ENCODE peak calls at places on chromosomes 13 and 19, in seven cellular contexts. One of them, this sample, is unnamed.

GRCh38 chr13:52848455-52849190 is at the start of gene PCDH8:
- DNase-seq in AG04450: no peak
- DNase-seq in thoracic aorta: no peak
- DNase-seq in cardiac muscle cell: peak; percentile 2
- DNase-seq in kidney epithelial cell: no peak
- DNase-seq in NT2/D1: peak; percentile 76
- DNase-seq in A673: peak; percentile 90
- DNase-seq in this sample: no peak

GRCh38 chr19:29841559-29842367 is 30.0 kb downstream of the CCNE1 start:
- DNase-seq in AG04450: no peak
- DNase-seq in thoracic aorta: no peak
- DNase-seq in cardiac muscle cell: peak; percentile 43
- DNase-seq in kidney epithelial cell: no peak
- DNase-seq in NT2/D1: no peak
- DNase-seq in A673: peak; percentile 13
- DNase-seq in this sample: no peak

GRCh38 chr19:20238025-20238623 is 71.1 kb downstream of the ZNF486 start:
- DNase-seq in AG04450: peak; percentile 68
- DNase-seq in thoracic aorta: peak; percentile 56
- DNase-seq in cardiac muscle cell: peak; percentile 93
- DNase-seq in kidney epithelial cell: peak; percentile 55
- DNase-seq in NT2/D1: peak; percentile 77
- DNase-seq in A673: peak; percentile 11
- DNase-seq in this sample: peak; percentile 62

GRCh38 chr13:67148219-67148583 is 81.9 kb downstream of the PCDH9 start:
- DNase-seq in AG04450: no peak
- DNase-seq in thoracic aorta: no peak
- DNase-seq in cardiac muscle cell: peak; percentile 52
- DNase-seq in kidney epithelial cell: peak; percentile 16
- DNase-seq in NT2/D1: no peak
- DNase-seq in A673: no peak
- DNase-seq in this sample: no peak

GRCh38 chr19:55242517-55242916 is 14.0 kb upstream of the TMEM86B start:
- DNase-seq in AG04450: no peak
- DNase-seq in thoracic aorta: no peak
- DNase-seq in cardiac muscle cell: no peak
- DNase-seq in kidney epithelial cell: no peak
- DNase-seq in NT2/D1: no peak
- DNase-seq in A673: no peak
- DNase-seq in this sample: no peak

GRCh38 chr13:94177041-94177440 is 302.4 kb downstream of the DCT start:
- DNase-seq in AG04450: no peak
- DNase-seq in thoracic aorta: no peak
- DNase-seq in cardiac muscle cell: peak; percentile 45
- DNase-seq in kidney epithelial cell: no peak
- DNase-seq in NT2/D1: no peak
- DNase-seq in A673: no peak
- DNase-seq in this sample: no peak

GRCh38 chr13:23899555-23899954 is 2.3 kb upstream of the C1QTNF9B start:
- DNase-seq in AG04450: peak; percentile 61
- DNase-seq in thoracic aorta: no peak
- DNase-seq in cardiac muscle cell: peak; percentile 59
- DNase-seq in kidney epithelial cell: no peak
- DNase-seq in NT2/D1: no peak
- DNase-seq in A673: peak; percentile 47
- DNase-seq in this sample: no peak

GRCh38 chr19:42697884-42698283 is 42.4 kb downstream of the PSG3 start:
- DNase-seq in AG04450: no peak
- DNase-seq in thoracic aorta: no peak
- DNase-seq in cardiac muscle cell: no peak
- DNase-seq in kidney epithelial cell: no peak
- DNase-seq in NT2/D1: no peak
- DNase-seq in A673: no peak
- DNase-seq in this sample: no peak

GRCh38 chr13:50236898-50237318 is 221.7 kb downstream of the KCNRG start:
- DNase-seq in AG04450: no peak
- DNase-seq in thoracic aorta: no peak
- DNase-seq in cardiac muscle cell: peak; percentile 53
- DNase-seq in kidney epithelial cell: no peak
- DNase-seq in NT2/D1: no peak
- DNase-seq in A673: no peak
- DNase-seq in this sample: peak; percentile 73

GRCh38 chr19:13220847-13221246 is 70.6 kb downstream of the IER2 start:
- DNase-seq in AG04450: no peak
- DNase-seq in thoracic aorta: no peak
- DNase-seq in cardiac muscle cell: no peak
- DNase-seq in kidney epithelial cell: no peak
- DNase-seq in NT2/D1: no peak
- DNase-seq in A673: no peak
- DNase-seq in this sample: no peak

GRCh38 chr19:35712910-35713845 is 4.6 kb upstream of the KMT2B start:
- DNase-seq in AG04450: no peak
- DNase-seq in thoracic aorta: no peak
- DNase-seq in cardiac muscle cell: no peak
- DNase-seq in kidney epithelial cell: no peak
- DNase-seq in NT2/D1: no peak
- DNase-seq in A673: no peak
- DNase-seq in this sample: peak; percentile 85

GRCh38 chr19:38073806-38074685 is 150.0 kb downstream of the DPF1 start:
- DNase-seq in AG04450: no peak
- DNase-seq in thoracic aorta: no peak
- DNase-seq in cardiac muscle cell: no peak
- DNase-seq in kidney epithelial cell: no peak
- DNase-seq in NT2/D1: peak; percentile 35
- DNase-seq in A673: no peak
- DNase-seq in this sample: no peak

GRCh38 chr19:50459638-50460037 is 16.7 kb upstream of the EMC10 start:
- DNase-seq in AG04450: no peak
- DNase-seq in thoracic aorta: no peak
- DNase-seq in cardiac muscle cell: no peak
- DNase-seq in kidney epithelial cell: no peak
- DNase-seq in NT2/D1: no peak
- DNase-seq in A673: no peak
- DNase-seq in this sample: no peak
- H3K27me3 ChIP-seq in AG04450: peaks cover 11% of the 10 kb centered on the region
- H3K27me3 ChIP-seq in thoracic aorta: no peaks in the 10 kb centered on the region
- H3K27me3 ChIP-seq in cardiac muscle cell: no peaks in the 10 kb centered on the region
- H3K27me3 ChIP-seq in kidney epithelial cell: peaks cover 13% of the 10 kb centered on the region
- H3K27me3 ChIP-seq in NT2/D1: no peaks in the 10 kb centered on the region
- H3K27me3 ChIP-seq in A673: peaks cover 4% of the 10 kb centered on the region
- H3K27me3 ChIP-seq in this sample: no peaks in the 10 kb centered on the region

GRCh38 chr19:5334366-5334739 is 6.3 kb downstream of the PTPRS start:
- DNase-seq in AG04450: no peak
- DNase-seq in thoracic aorta: no peak
- DNase-seq in cardiac muscle cell: no peak
- DNase-seq in kidney epithelial cell: no peak
- DNase-seq in NT2/D1: no peak
- DNase-seq in A673: no peak
- DNase-seq in this sample: no peak
- H3K27me3 ChIP-seq in AG04450: peaks cover 12% of the 10 kb centered on the region
- H3K27me3 ChIP-seq in thoracic aorta: peaks cover 15% of the 10 kb centered on the region
- H3K27me3 ChIP-seq in cardiac muscle cell: no peaks in the 10 kb centered on the region
- H3K27me3 ChIP-seq in kidney epithelial cell: peaks cover 48% of the 10 kb centered on the region
- H3K27me3 ChIP-seq in NT2/D1: no peaks in the 10 kb centered on the region
- H3K27me3 ChIP-seq in A673: no peaks in the 10 kb centered on the region
- H3K27me3 ChIP-seq in this sample: no peaks in the 10 kb centered on the region

GRCh38 chr19:41601771-41602170 is 25.1 kb downstream of the CEACAM4 start:
- DNase-seq in AG04450: no peak
- DNase-seq in thoracic aorta: no peak
- DNase-seq in cardiac muscle cell: no peak
- DNase-seq in kidney epithelial cell: no peak
- DNase-seq in NT2/D1: no peak
- DNase-seq in A673: no peak
- DNase-seq in this sample: no peak

GRCh38 chr19:41604831-41605230 is 22.0 kb downstream of the CEACAM4 start:
- DNase-seq in AG04450: no peak
- DNase-seq in thoracic aorta: no peak
- DNase-seq in cardiac muscle cell: no peak
- DNase-seq in kidney epithelial cell: no peak
- DNase-seq in NT2/D1: no peak
- DNase-seq in A673: no peak
- DNase-seq in this sample: no peak

GRCh38 chr19:41612483-41612882 is 14.4 kb downstream of the CEACAM4 start:
- DNase-seq in AG04450: no peak
- DNase-seq in thoracic aorta: no peak
- DNase-seq in cardiac muscle cell: no peak
- DNase-seq in kidney epithelial cell: no peak
- DNase-seq in NT2/D1: no peak
- DNase-seq in A673: no peak
- DNase-seq in this sample: no peak

GRCh38 chr19:41606215-41606837 is 20.5 kb downstream of the CEACAM4 start:
- DNase-seq in AG04450: no peak
- DNase-seq in thoracic aorta: no peak
- DNase-seq in cardiac muscle cell: no peak
- DNase-seq in kidney epithelial cell: no peak
- DNase-seq in NT2/D1: no peak
- DNase-seq in A673: no peak
- DNase-seq in this sample: no peak

DNA sequence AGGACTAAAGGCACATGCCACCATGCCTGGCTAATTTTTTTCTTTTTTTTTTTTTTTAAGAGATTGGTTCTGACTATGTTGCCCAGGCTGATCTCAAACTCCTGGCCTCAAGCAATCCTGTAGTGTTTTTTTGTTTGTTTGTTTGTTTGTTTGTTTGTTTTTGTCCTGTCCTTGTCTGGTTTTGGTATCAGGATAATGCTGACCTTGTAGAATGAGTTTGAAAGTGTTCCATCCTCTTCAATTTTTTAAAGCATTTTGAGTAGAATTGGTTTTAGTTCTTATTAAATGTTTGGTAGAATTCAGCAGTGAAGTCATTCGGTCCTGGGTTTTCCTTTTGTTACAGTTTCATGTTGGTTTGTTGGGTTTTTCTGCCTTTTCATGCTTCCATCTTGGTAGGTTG is 19.2 kb downstream of the CEACAM4 start:
- DNase-seq in AG04450: no peak
- DNase-seq in thoracic aorta: no peak
- DNase-seq in cardiac muscle cell: no peak
- DNase-seq in kidney epithelial cell: no peak
- DNase-seq in NT2/D1: no peak
- DNase-seq in A673: no peak
- DNase-seq in this sample: no peak
- H3K27me3 ChIP-seq in AG04450: no peaks in the 10 kb centered on the region
- H3K27me3 ChIP-seq in thoracic aorta: no peaks in the 10 kb centered on the region
- H3K27me3 ChIP-seq in cardiac muscle cell: no peaks in the 10 kb centered on the region
- H3K27me3 ChIP-seq in kidney epithelial cell: peaks cover 3% of the 10 kb centered on the region
- H3K27me3 ChIP-seq in NT2/D1: peaks cover 97% of the 10 kb centered on the region
- H3K27me3 ChIP-seq in A673: no peaks in the 10 kb centered on the region
- H3K27me3 ChIP-seq in this sample: peaks cover 1% of the 10 kb centered on the region

GRCh38 chr19:9995999-9996398 is 14.3 kb downstream of the COL5A3 start:
- DNase-seq in AG04450: no peak
- DNase-seq in thoracic aorta: no peak
- DNase-seq in cardiac muscle cell: no peak
- DNase-seq in kidney epithelial cell: no peak
- DNase-seq in NT2/D1: no peak
- DNase-seq in A673: no peak
- DNase-seq in this sample: no peak
- H3K27me3 ChIP-seq in AG04450: no peaks in the 10 kb centered on the region
- H3K27me3 ChIP-seq in thoracic aorta: no peaks in the 10 kb centered on the region
- H3K27me3 ChIP-seq in cardiac muscle cell: peaks cover 3% of the 10 kb centered on the region
- H3K27me3 ChIP-seq in kidney epithelial cell: peaks cover 4% of the 10 kb centered on the region
- H3K27me3 ChIP-seq in NT2/D1: no peaks in the 10 kb centered on the region
- H3K27me3 ChIP-seq in A673: no peaks in the 10 kb centered on the region
- H3K27me3 ChIP-seq in this sample: no peaks in the 10 kb centered on the region